ENCODE peak calls at places on chromosomes 13 and 19, in six cellular contexts. F is lower lobe of right lung, M is GM13977, Q is osteoblast, G is nephron progenitor cell, D is RWPE1. X is an unnamed sample.

GRCh38 chr19:35756373-35757230 is at the start of gene HSPB6:
- DNase-seq in F (peak), G (no peak), M (no peak), D (no peak), Q (peak), X (peak)

GRCh38 chr13:97226013-97226412 is 3.9 kb downstream of the MBNL2 start:
- DNase-seq in F (no peak), M (no peak), G (no peak), Q (no peak), D (no peak), X (no peak)

GRCh38 chr19:15161028-15161984 is 39.5 kb downstream of the NOTCH3 start:
- DNase-seq in F (no peak), G (peak), Q (peak), D (peak), M (peak), X (no peak)

GRCh38 chr13:92661406-92661805 is 565.2 kb upstream of the GPC6 start:
- DNase-seq in G (no peak), M (no peak), F (no peak), D (no peak), Q (no peak), X (no peak)

GRCh38 chr19:33156354-33156753 is 24.4 kb downstream of the WDR88 start:
- DNase-seq in D (no peak), F (no peak), M (no peak), Q (no peak), G (no peak), X (no peak)

GRCh38 chr13:37918116-37919100 is 48.8 kb upstream of the TRPC4 start:
- DNase-seq in Q (no peak), G (no peak), F (no peak), M (no peak), D (no peak), X (no peak)

GRCh38 chr19:1164684-1165531 is 9.2 kb downstream of the SBNO2 start:
- DNase-seq in G (no peak), Q (no peak), F (peak), D (no peak), M (no peak), X (no peak)

GRCh38 chr13:44967656-44968451 is 21.4 kb downstream of the NUFIP1 start:
- DNase-seq in M (no peak), F (no peak), G (no peak), D (no peak), Q (peak), X (no peak)

GRCh38 chr13:110907951-110908898 is 6.6 kb downstream of the ANKRD10 start:
- DNase-seq in Q (no peak), F (no peak), M (no peak), D (peak), G (no peak), X (peak)

GRCh38 chr19:32498641-32499200 is 82.3 kb upstream of the PDCD5 start:
- DNase-seq in D (no peak), Q (no peak), M (no peak), F (no peak), G (no peak), X (peak)

GRCh38 chr13:25329706-25330105 is 28.3 kb downstream of the NUP58 start:
- DNase-seq in G (no peak), M (no peak), F (no peak), Q (no peak), D (no peak), X (no peak)

GRCh38 chr19:55777528-55777927 is 8.6 kb downstream of the RFPL4AL1 start:
- DNase-seq in M (no peak), G (no peak), F (no peak), D (no peak), Q (no peak), X (peak)
- TF ChIP-seq CTCF in M (no peak), G (no peak), F (no peak), D (no peak), Q (no peak), X (peak)

DNA sequence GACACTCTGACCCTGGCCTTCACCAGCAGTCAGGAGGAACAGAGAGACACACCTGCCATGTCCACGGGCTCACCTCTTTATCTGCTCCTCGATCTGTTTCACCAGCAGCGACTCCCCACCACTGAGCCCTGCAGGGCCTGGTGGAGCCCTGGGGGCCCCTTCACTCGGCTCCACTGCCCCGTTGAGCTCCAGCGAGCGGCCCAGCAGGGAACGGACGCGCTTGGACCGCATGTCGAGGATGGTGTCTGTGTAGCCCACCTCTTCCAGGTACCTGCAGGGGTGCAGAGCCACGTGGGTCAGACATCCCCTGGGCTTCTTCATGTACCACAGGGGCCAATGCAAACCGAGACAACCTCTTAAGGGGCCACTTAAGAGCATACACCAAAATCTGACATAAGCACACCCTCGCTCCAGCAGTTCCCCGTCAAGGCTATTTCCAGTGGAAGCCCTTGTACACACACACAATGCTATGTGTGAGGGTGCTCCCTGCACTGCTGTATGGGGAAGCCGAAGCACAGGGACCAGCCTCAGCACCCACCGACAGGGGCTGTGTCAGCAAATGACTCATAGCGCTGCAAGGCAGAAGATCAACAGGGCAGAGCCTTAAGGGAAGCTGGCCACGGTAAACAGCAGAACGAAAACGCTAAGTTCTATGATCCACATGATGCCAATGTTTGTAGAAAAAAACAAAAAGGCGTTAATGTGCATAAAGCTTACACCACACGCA is 12.7 kb upstream of the FKRP start:
- DNase-seq in F (peak), G (no peak), Q (peak), D (no peak), M (no peak), X (no peak)
- TF ChIP-seq CTCF in F (no peak), G (no peak), Q (no peak), D (no peak), M (no peak), X (no peak)

DNA sequence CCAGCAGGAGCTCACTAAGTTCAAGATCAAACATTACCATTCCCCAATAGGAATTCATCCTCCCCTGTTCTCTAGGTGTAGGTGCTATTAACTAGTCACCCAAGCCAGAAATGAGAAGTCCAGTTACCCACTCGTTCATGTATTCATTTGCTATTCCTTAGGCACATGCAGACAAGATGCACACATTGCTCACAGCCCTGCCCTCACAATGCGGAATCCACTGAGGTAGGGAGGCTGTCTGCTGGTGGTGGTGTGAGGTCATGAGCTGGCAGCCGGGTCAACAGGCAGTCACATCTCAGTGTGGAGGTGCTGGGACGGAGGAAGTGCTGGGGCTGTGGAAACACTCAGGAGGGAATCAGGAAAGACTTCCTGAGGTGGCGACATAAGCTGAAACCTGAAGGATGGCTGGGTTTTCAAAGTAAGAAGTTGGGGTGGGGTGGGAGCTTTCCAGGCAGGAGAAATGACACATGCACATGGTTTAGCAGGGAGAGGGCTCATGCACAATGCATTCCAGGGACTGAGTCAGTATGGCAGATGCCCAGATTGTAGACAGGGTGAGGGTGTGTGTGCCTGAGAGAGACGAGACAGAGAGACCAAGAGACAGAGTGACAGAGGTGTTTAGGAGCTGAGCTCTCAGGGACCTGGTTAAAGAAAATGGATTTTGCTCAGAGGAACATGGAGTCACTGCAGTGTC is 117.6 kb downstream of the USP12 start:
- DNase-seq in G (no peak), D (peak), Q (peak), M (no peak), F (no peak), X (no peak)
- TF ChIP-seq CTCF in G (no peak), D (no peak), Q (no peak), M (no peak), F (no peak), X (no peak)

GRCh38 chr19:10568444-10568825 is 344 bp downstream of the CDKN2D start:
- DNase-seq in G (no peak), M (no peak), F (peak), Q (no peak), D (no peak), X (peak)

GRCh38 chr19:10566408-10566657 is 523 bp upstream of the KRI1 start:
- DNase-seq in D (no peak), M (no peak), Q (no peak), G (no peak), F (no peak), X (no peak)

GRCh38 chr19:10567696-10568443 is 909 bp downstream of the CDKN2D start:
- DNase-seq in F (no peak), D (no peak), M (peak), G (no peak), Q (peak), X (peak)

GRCh38 chr19:10566658-10567410 is 1.0 kb upstream of the KRI1 start:
- DNase-seq in D (no peak), Q (no peak), G (no peak), M (peak), F (no peak), X (peak)

DNA sequence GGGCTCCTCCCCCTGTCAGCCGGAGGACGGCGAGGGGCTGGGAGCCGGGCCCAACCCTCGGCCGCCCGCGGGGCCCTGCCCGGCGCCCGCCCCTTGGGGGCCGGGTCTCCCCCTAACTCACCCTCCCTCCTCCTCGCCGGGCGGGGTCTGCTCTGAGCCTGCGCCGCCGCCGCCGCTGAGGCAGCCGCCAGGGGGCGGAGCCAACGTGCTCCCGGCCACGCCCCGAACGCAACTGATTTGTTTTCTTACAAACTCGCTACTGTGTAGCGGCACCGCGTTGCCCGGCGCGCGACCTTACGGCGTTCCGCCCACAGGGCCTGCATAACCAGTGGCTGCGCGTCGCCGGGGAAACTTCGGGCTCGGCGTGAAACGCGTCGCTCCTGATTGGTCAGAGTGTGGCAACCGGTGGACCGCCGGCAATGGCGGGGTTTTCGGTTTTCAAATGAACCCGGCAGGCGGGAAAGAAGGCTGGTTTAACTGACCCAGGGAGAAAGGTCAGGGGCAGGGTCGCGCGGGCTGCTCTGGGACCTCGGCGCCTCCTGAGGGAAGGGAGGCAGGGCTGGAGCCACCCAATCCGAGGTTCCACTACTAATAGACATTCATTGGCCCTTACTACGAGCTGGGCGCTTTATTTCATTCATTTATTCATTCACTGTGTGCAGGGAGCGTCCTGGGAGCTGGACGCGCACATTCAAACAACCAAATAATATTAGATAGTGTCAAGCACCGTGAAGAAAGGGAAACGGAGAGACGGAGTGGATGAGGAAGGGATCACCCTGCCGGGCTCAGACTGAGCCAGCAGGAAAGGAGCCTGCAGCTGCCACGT is at the start of gene CDKN2D:
- DNase-seq in D (peak), F (peak), G (peak), M (peak), Q (peak), X (peak)
- TF ChIP-seq CTCF in D (no peak), F (peak), G (no peak), M (no peak), Q (no peak), X (no peak)

X was measured in activated CD8-positive, alpha-beta T cell treated with anti-CD3 and anti-CD28 coated beads for 36 hours.